ENCODE peak calls at places on chromosomes 7 and 10, in seven cellular contexts. D is M059J; U is AML-193; W is NAMALWA; Q is lower lobe of right lung; I is activated naive CD8-positive, alpha-beta T cell treated with anti-CD3 and anti-CD28 coated beads for 36 hours; V is erythroblast. S is an unnamed sample.

GRCh38 chr10:110206988-110207804 is at the start of gene MXI1:
- DNase-seq in D (peak; percentile 77), U (no peak), W (peak; percentile 86), Q (peak; percentile 82), I (peak; percentile 55), V (peak; percentile 90), S (peak; percentile 76)

GRCh38 chr10:110885932-110886674 is 14.4 kb downstream of the PDCD4 start:
- DNase-seq in D (no peak), U (no peak), W (no peak), Q (no peak), I (no peak), V (no peak), S (no peak)

GRCh38 chr7:45199506-45199905 is 41.9 kb downstream of the RAMP3 start:
- DNase-seq in D (no peak), U (no peak), W (no peak), Q (no peak), I (no peak), V (no peak), S (no peak)

GRCh38 chr7:85176197-85176596 is 10.7 kb downstream of the SEMA3D start:
- DNase-seq in D (peak; percentile 59), U (no peak), W (no peak), Q (no peak), I (no peak), V (no peak), S (no peak)

GRCh38 chr10:131725736-131726459 is 174.9 kb upstream of the PPP2R2D start:
- DNase-seq in D (no peak), U (no peak), W (no peak), Q (no peak), I (no peak), V (no peak), S (no peak)

GRCh38 chr7:94060772-94061171 is 56.6 kb upstream of the BET1 start:
- DNase-seq in D (peak; percentile 69), U (no peak), W (no peak), Q (no peak), I (peak; percentile 1), V (no peak), S (no peak)

GRCh38 chr7:137715546-137715945 is 131.2 kb downstream of the DGKI start:
- DNase-seq in D (peak; percentile 13), U (no peak), W (no peak), Q (no peak), I (no peak), V (no peak), S (no peak)

GRCh38 chr10:50470798-50471582 is 152.8 kb downstream of the SGMS1 start:
- DNase-seq in D (peak; percentile 93), U (no peak), W (no peak), Q (no peak), I (no peak), V (no peak), S (no peak)

GRCh38 chr10:132208489-132209050 is 21.8 kb downstream of the DPYSL4 start:
- DNase-seq in D (no peak), U (no peak), W (no peak), Q (no peak), I (no peak), V (no peak), S (no peak)

GRCh38 chr7:143391462-143392404 is 10.6 kb downstream of the ZYX start:
- DNase-seq in D (no peak), U (no peak), W (no peak), Q (no peak), I (no peak), V (no peak), S (no peak)

GRCh38 chr10:48533951-48534720 is 70.7 kb downstream of the ARHGAP22 start:
- DNase-seq in D (peak; percentile 50), U (no peak), W (no peak), Q (no peak), I (no peak), V (no peak), S (peak; percentile 15)

GRCh38 chr10:105872665-105873064 is 1231.6 kb downstream of the SORCS3 start:
- DNase-seq in D (no peak), U (no peak), W (no peak), Q (no peak), I (no peak), V (no peak), S (no peak)

GRCh38 chr10:128001886-128002285 is 95.0 kb downstream of the PTPRE start:
- DNase-seq in D (no peak), U (no peak), W (no peak), Q (no peak), I (no peak), V (no peak), S (no peak)

GRCh38 chr7:101678713-101679112 is 49.6 kb upstream of the MYL10 start:
- DNase-seq in D (peak; percentile 95), U (no peak), W (no peak), Q (no peak), I (no peak), V (no peak), S (peak; percentile 81)

GRCh38 chr7:143288836-143289235 is 685 bp downstream of the CASP2 start:
- DNase-seq in D (peak; percentile 41), U (no peak), W (no peak), Q (no peak), I (no peak), V (peak; percentile 61), S (no peak)

GRCh38 chr7:15397921-15398560 is 163.8 kb downstream of the AGMO start:
- DNase-seq in D (peak; percentile 10), U (no peak), W (no peak), Q (no peak), I (no peak), V (no peak), S (no peak)

GRCh38 chr10:24901686-24902399 is 50.6 kb downstream of the PRTFDC1 start:
- DNase-seq in D (peak; percentile 92), U (no peak), W (no peak), Q (no peak), I (no peak), V (peak; percentile 89), S (peak; percentile 85)

GRCh38 chr10:95246582-95247051 is 44.2 kb downstream of the PDLIM1 start:
- DNase-seq in D (peak; percentile 78), U (peak; percentile 27), W (peak; percentile 83), Q (peak; percentile 65), I (peak; percentile 56), V (peak; percentile 89), S (peak; percentile 38)

GRCh38 chr7:149093228-149093627 is 2.7 kb upstream of the ZNF786 start:
- DNase-seq in D (no peak), U (no peak), W (peak; percentile 30), Q (no peak), I (no peak), V (no peak), S (no peak)

GRCh38 chr10:86346169-86346793 is 20.3 kb downstream of the GRID1 start:
- DNase-seq in D (no peak), U (no peak), W (no peak), Q (peak; percentile 34), I (no peak), V (no peak), S (no peak)

GRCh38 chr10:104417629-104418292 is 64.1 kb downstream of the CFAP58 start:
- DNase-seq in D (no peak), U (peak; percentile 76), W (no peak), Q (no peak), I (no peak), V (no peak), S (no peak)

GRCh38 chr7:16644157-16644556 is 1.4 kb downstream of the ANKMY2 start:
- DNase-seq in D (no peak), U (no peak), W (no peak), Q (no peak), I (no peak), V (no peak), S (no peak)

GRCh38 chr7:82183633-82184032 is 259.9 kb downstream of the CACNA2D1 start:
- DNase-seq in D (peak; percentile 46), U (peak; percentile 92), W (no peak), Q (no peak), I (no peak), V (no peak), S (no peak)

GRCh38 chr7:149287622-149288021 is 25.6 kb downstream of the ZNF783 start:
- DNase-seq in D (no peak), U (no peak), W (no peak), Q (no peak), I (no peak), V (no peak), S (no peak)

GRCh38 chr7:16975712-16976111 is 93.9 kb upstream of the AGR3 start:
- DNase-seq in D (no peak), U (peak; percentile 89), W (peak; percentile 12), Q (no peak), I (no peak), V (no peak), S (no peak)

GRCh38 chr10:18616337-18616736 is 35.0 kb downstream of the NSUN6 start:
- DNase-seq in D (no peak), U (no peak), W (no peak), Q (no peak), I (no peak), V (no peak), S (no peak)

GRCh38 chr7:66281678-66282593 is 76.8 kb downstream of the TPST1 start:
- DNase-seq in D (peak; percentile 100), U (peak; percentile 72), W (no peak), Q (no peak), I (no peak), V (peak; percentile 16), S (peak; percentile 83)

GRCh38 chr10:132449826-132450211 is 52.8 kb downstream of the PWWP2B start:
- DNase-seq in D (no peak), U (no peak), W (no peak), Q (peak; percentile 49), I (no peak), V (no peak), S (no peak)

GRCh38 chr10:29820890-29821398 is 186.2 kb upstream of the SVIL start:
- DNase-seq in D (no peak), U (no peak), W (no peak), Q (no peak), I (no peak), V (no peak), S (no peak)

GRCh38 chr7:2757361-2757903 is 69.4 kb downstream of the AMZ1 start:
- DNase-seq in D (peak; percentile 89), U (no peak), W (no peak), Q (no peak), I (no peak), V (no peak), S (peak; percentile 91)

GRCh38 chr7:2409745-2410414 is 6.5 kb downstream of the CHST12 start:
- DNase-seq in D (no peak), U (no peak), W (no peak), Q (no peak), I (no peak), V (peak; percentile 16), S (no peak)

GRCh38 chr10:1347525-1347924 is 291.3 kb downstream of the WDR37 start:
- DNase-seq in D (no peak), U (no peak), W (no peak), Q (no peak), I (no peak), V (no peak), S (no peak)

GRCh38 chr10:53140516-53140915 is 367.9 kb upstream of the MBL2 start:
- DNase-seq in D (peak; percentile 2), U (no peak), W (no peak), Q (no peak), I (no peak), V (no peak), S (peak; percentile 30)

GRCh38 chr7:136114966-136115762 is 138.0 kb upstream of the MTPN start:
- DNase-seq in D (peak; percentile 43), U (peak; percentile 30), W (peak; percentile 73), Q (no peak), I (peak; percentile 45), V (peak; percentile 66), S (peak; percentile 7)

S was measured in MG63.